ENCODE peak calls at places on chromosomes 6 and 20, in nine cellular contexts. One of them, this sample, is unnamed.

GRCh38 chr6:135496805-135497411 is 632 bp downstream of the AHI1 start:
- DNase-seq in astrocyte of the cerebellum: no peak
- DNase-seq in SK-N-SH: no peak
- DNase-seq in SJSA1: peak
- DNase-seq in hepatocyte: no peak
- DNase-seq in uterus: no peak
- DNase-seq in right atrium auricular region: no peak
- DNase-seq in upper lobe of right lung: no peak
- DNase-seq in skeletal muscle cell: no peak
- DNase-seq in this sample: peak

GRCh38 chr6:68226460-68226859 is 408.6 kb upstream of the ADGRB3 start:
- DNase-seq in uterus: no peak
- DNase-seq in SJSA1: no peak
- DNase-seq in upper lobe of right lung: no peak
- DNase-seq in SK-N-SH: no peak
- DNase-seq in hepatocyte: no peak
- DNase-seq in astrocyte of the cerebellum: no peak
- DNase-seq in skeletal muscle cell: no peak
- DNase-seq in right atrium auricular region: no peak
- DNase-seq in this sample: peak

GRCh38 chr6:33665957-33666356 is 44.8 kb downstream of the ITPR3 start:
- DNase-seq in right atrium auricular region: no peak
- DNase-seq in skeletal muscle cell: no peak
- DNase-seq in SK-N-SH: no peak
- DNase-seq in upper lobe of right lung: no peak
- DNase-seq in hepatocyte: no peak
- DNase-seq in astrocyte of the cerebellum: no peak
- DNase-seq in uterus: no peak
- DNase-seq in SJSA1: no peak
- DNase-seq in this sample: no peak

GRCh38 chr6:165223736-165224135 is 85.7 kb downstream of the C6orf118 start:
- DNase-seq in SJSA1: no peak
- DNase-seq in SK-N-SH: no peak
- DNase-seq in upper lobe of right lung: no peak
- DNase-seq in skeletal muscle cell: no peak
- DNase-seq in astrocyte of the cerebellum: no peak
- DNase-seq in uterus: no peak
- DNase-seq in hepatocyte: no peak
- DNase-seq in right atrium auricular region: no peak
- DNase-seq in this sample: no peak

GRCh38 chr6:13593720-13594119 is 19.3 kb downstream of the SIRT5 start:
- DNase-seq in upper lobe of right lung: no peak
- DNase-seq in SJSA1: no peak
- DNase-seq in astrocyte of the cerebellum: no peak
- DNase-seq in uterus: no peak
- DNase-seq in hepatocyte: no peak
- DNase-seq in SK-N-SH: no peak
- DNase-seq in skeletal muscle cell: no peak
- DNase-seq in right atrium auricular region: no peak
- DNase-seq in this sample: peak

GRCh38 chr20:20437314-20437713 is 69.4 kb downstream of the INSM1 start:
- DNase-seq in skeletal muscle cell: no peak
- DNase-seq in upper lobe of right lung: no peak
- DNase-seq in SJSA1: no peak
- DNase-seq in right atrium auricular region: no peak
- DNase-seq in SK-N-SH: no peak
- DNase-seq in astrocyte of the cerebellum: no peak
- DNase-seq in hepatocyte: no peak
- DNase-seq in uterus: no peak
- DNase-seq in this sample: no peak

GRCh38 chr6:88636871-88637270 is 326.5 kb downstream of the RNGTT start:
- DNase-seq in astrocyte of the cerebellum: no peak
- DNase-seq in hepatocyte: no peak
- DNase-seq in right atrium auricular region: no peak
- DNase-seq in upper lobe of right lung: no peak
- DNase-seq in uterus: no peak
- DNase-seq in SK-N-SH: no peak
- DNase-seq in SJSA1: no peak
- DNase-seq in skeletal muscle cell: no peak
- DNase-seq in this sample: no peak

GRCh38 chr6:52497652-52498408 is 77.7 kb downstream of the EFHC1 start:
- DNase-seq in SK-N-SH: no peak
- DNase-seq in astrocyte of the cerebellum: no peak
- DNase-seq in skeletal muscle cell: no peak
- DNase-seq in uterus: peak
- DNase-seq in SJSA1: peak
- DNase-seq in hepatocyte: no peak
- DNase-seq in upper lobe of right lung: no peak
- DNase-seq in right atrium auricular region: peak
- DNase-seq in this sample: peak

GRCh38 chr6:79239538-79240168 is 5.2 kb upstream of the HMGN3 start:
- DNase-seq in hepatocyte: no peak
- DNase-seq in SJSA1: no peak
- DNase-seq in uterus: no peak
- DNase-seq in upper lobe of right lung: no peak
- DNase-seq in SK-N-SH: no peak
- DNase-seq in astrocyte of the cerebellum: no peak
- DNase-seq in right atrium auricular region: no peak
- DNase-seq in skeletal muscle cell: no peak
- DNase-seq in this sample: no peak

GRCh38 chr20:16367948-16368560 is 205.2 kb downstream of the KIF16B start:
- DNase-seq in upper lobe of right lung: no peak
- DNase-seq in SJSA1: no peak
- DNase-seq in skeletal muscle cell: no peak
- DNase-seq in uterus: no peak
- DNase-seq in SK-N-SH: no peak
- DNase-seq in right atrium auricular region: no peak
- DNase-seq in astrocyte of the cerebellum: no peak
- DNase-seq in hepatocyte: no peak
- DNase-seq in this sample: no peak

GRCh38 chr20:46894971-46895905 is 595 bp downstream of the EYA2 start:
- DNase-seq in upper lobe of right lung: no peak
- DNase-seq in astrocyte of the cerebellum: no peak
- DNase-seq in right atrium auricular region: no peak
- DNase-seq in hepatocyte: peak
- DNase-seq in SK-N-SH: no peak
- DNase-seq in uterus: no peak
- DNase-seq in skeletal muscle cell: no peak
- DNase-seq in SJSA1: no peak
- DNase-seq in this sample: peak

GRCh38 chr6:144655376-144655775 is 370.2 kb downstream of the UTRN start:
- DNase-seq in uterus: no peak
- DNase-seq in SJSA1: no peak
- DNase-seq in skeletal muscle cell: no peak
- DNase-seq in SK-N-SH: no peak
- DNase-seq in hepatocyte: no peak
- DNase-seq in astrocyte of the cerebellum: no peak
- DNase-seq in right atrium auricular region: no peak
- DNase-seq in upper lobe of right lung: no peak
- DNase-seq in this sample: no peak

GRCh38 chr6:144652292-144652891 is 367.3 kb downstream of the UTRN start:
- DNase-seq in SJSA1: no peak
- DNase-seq in upper lobe of right lung: no peak
- DNase-seq in uterus: no peak
- DNase-seq in astrocyte of the cerebellum: no peak
- DNase-seq in right atrium auricular region: no peak
- DNase-seq in hepatocyte: no peak
- DNase-seq in SK-N-SH: no peak
- DNase-seq in skeletal muscle cell: no peak
- DNase-seq in this sample: no peak

GRCh38 chr6:144657691-144658090 is 372.6 kb downstream of the UTRN start:
- DNase-seq in SJSA1: peak
- DNase-seq in right atrium auricular region: no peak
- DNase-seq in upper lobe of right lung: no peak
- DNase-seq in hepatocyte: no peak
- DNase-seq in skeletal muscle cell: no peak
- DNase-seq in astrocyte of the cerebellum: peak
- DNase-seq in SK-N-SH: no peak
- DNase-seq in uterus: no peak
- DNase-seq in this sample: no peak

GRCh38 chr6:144651219-144651618 is 366.1 kb downstream of the UTRN start:
- DNase-seq in right atrium auricular region: no peak
- DNase-seq in SK-N-SH: no peak
- DNase-seq in upper lobe of right lung: no peak
- DNase-seq in uterus: no peak
- DNase-seq in SJSA1: no peak
- DNase-seq in astrocyte of the cerebellum: no peak
- DNase-seq in skeletal muscle cell: no peak
- DNase-seq in hepatocyte: no peak
- DNase-seq in this sample: no peak

GRCh38 chr6:144653885-144654505 is 368.9 kb downstream of the UTRN start:
- DNase-seq in upper lobe of right lung: no peak
- DNase-seq in hepatocyte: no peak
- DNase-seq in uterus: no peak
- DNase-seq in skeletal muscle cell: no peak
- DNase-seq in SK-N-SH: no peak
- DNase-seq in astrocyte of the cerebellum: no peak
- DNase-seq in SJSA1: no peak
- DNase-seq in right atrium auricular region: no peak
- DNase-seq in this sample: no peak
- H3K4me3 ChIP-seq in upper lobe of right lung: no peak
- H3K4me3 ChIP-seq in hepatocyte: no peak
- H3K4me3 ChIP-seq in uterus: no peak
- H3K4me3 ChIP-seq in skeletal muscle cell: no peak
- H3K4me3 ChIP-seq in SK-N-SH: no peak
- H3K4me3 ChIP-seq in astrocyte of the cerebellum: no peak
- H3K4me3 ChIP-seq in SJSA1: no peak
- H3K4me3 ChIP-seq in right atrium auricular region: no peak
- H3K4me3 ChIP-seq in this sample: no peak

DNA sequence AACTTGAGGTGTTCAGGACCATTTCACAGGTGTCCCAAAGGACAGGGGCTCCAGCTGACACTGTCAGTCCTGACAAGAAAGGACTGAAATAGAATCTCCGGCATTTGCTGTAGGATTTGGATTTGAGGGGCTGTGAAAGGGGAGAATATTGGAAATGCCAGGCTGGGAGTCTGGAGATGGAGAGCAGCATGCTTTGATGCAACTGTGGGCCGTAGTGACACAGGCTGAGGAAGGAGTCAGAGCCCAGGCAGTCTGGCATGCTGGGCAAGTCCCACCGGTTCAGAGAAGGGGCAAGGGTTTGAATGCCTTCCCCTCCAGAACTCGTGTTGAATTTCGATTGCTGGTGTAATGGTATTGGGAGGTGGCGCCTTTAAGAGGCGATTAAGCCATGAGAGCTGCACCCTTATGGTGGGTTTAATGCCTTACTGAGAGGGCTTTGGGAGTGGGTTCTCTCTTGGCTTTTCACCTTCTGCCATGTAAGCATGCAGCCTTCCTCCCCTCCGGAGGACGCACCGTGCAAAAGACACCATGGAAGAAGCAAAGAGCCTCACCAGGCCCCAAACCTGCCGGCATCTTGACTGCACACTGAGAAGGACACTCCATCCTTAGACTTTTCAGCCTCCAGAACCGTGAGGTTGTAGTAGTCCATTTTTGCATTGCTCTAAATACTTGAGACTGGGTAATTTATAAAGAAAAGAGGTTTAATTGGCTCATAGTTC is 9.4 kb upstream of the PYGB start:
- DNase-seq in upper lobe of right lung: no peak
- DNase-seq in right atrium auricular region: no peak
- DNase-seq in astrocyte of the cerebellum: no peak
- DNase-seq in SK-N-SH: no peak
- DNase-seq in SJSA1: no peak
- DNase-seq in uterus: no peak
- DNase-seq in hepatocyte: no peak
- DNase-seq in skeletal muscle cell: no peak
- DNase-seq in this sample: peak
- H3K4me3 ChIP-seq in upper lobe of right lung: no peak
- H3K4me3 ChIP-seq in right atrium auricular region: no peak
- H3K4me3 ChIP-seq in astrocyte of the cerebellum: no peak
- H3K4me3 ChIP-seq in SK-N-SH: no peak
- H3K4me3 ChIP-seq in SJSA1: no peak
- H3K4me3 ChIP-seq in uterus: no peak
- H3K4me3 ChIP-seq in hepatocyte: no peak
- H3K4me3 ChIP-seq in skeletal muscle cell: no peak
- H3K4me3 ChIP-seq in this sample: no peak

GRCh38 chr6:146381486-146381885 is 162.1 kb upstream of the RAB32 start:
- DNase-seq in uterus: no peak
- DNase-seq in SJSA1: no peak
- DNase-seq in SK-N-SH: no peak
- DNase-seq in skeletal muscle cell: no peak
- DNase-seq in upper lobe of right lung: no peak
- DNase-seq in astrocyte of the cerebellum: no peak
- DNase-seq in right atrium auricular region: no peak
- DNase-seq in hepatocyte: no peak
- DNase-seq in this sample: no peak
- H3K4me3 ChIP-seq in uterus: no peak
- H3K4me3 ChIP-seq in SJSA1: no peak
- H3K4me3 ChIP-seq in SK-N-SH: no peak
- H3K4me3 ChIP-seq in skeletal muscle cell: no peak
- H3K4me3 ChIP-seq in upper lobe of right lung: no peak
- H3K4me3 ChIP-seq in astrocyte of the cerebellum: no peak
- H3K4me3 ChIP-seq in right atrium auricular region: no peak
- H3K4me3 ChIP-seq in hepatocyte: no peak
- H3K4me3 ChIP-seq in this sample: no peak

GRCh38 chr20:17995967-17996819 is 27.4 kb downstream of the MGME1 start:
- DNase-seq in uterus: peak
- DNase-seq in upper lobe of right lung: no peak
- DNase-seq in skeletal muscle cell: no peak
- DNase-seq in SK-N-SH: peak
- DNase-seq in astrocyte of the cerebellum: peak
- DNase-seq in SJSA1: peak
- DNase-seq in right atrium auricular region: no peak
- DNase-seq in hepatocyte: peak
- DNase-seq in this sample: peak
- H3K4me3 ChIP-seq in uterus: no peak
- H3K4me3 ChIP-seq in upper lobe of right lung: no peak
- H3K4me3 ChIP-seq in skeletal muscle cell: no peak
- H3K4me3 ChIP-seq in SK-N-SH: peak
- H3K4me3 ChIP-seq in astrocyte of the cerebellum: no peak
- H3K4me3 ChIP-seq in SJSA1: no peak
- H3K4me3 ChIP-seq in right atrium auricular region: no peak
- H3K4me3 ChIP-seq in hepatocyte: no peak
- H3K4me3 ChIP-seq in this sample: no peak

DNA sequence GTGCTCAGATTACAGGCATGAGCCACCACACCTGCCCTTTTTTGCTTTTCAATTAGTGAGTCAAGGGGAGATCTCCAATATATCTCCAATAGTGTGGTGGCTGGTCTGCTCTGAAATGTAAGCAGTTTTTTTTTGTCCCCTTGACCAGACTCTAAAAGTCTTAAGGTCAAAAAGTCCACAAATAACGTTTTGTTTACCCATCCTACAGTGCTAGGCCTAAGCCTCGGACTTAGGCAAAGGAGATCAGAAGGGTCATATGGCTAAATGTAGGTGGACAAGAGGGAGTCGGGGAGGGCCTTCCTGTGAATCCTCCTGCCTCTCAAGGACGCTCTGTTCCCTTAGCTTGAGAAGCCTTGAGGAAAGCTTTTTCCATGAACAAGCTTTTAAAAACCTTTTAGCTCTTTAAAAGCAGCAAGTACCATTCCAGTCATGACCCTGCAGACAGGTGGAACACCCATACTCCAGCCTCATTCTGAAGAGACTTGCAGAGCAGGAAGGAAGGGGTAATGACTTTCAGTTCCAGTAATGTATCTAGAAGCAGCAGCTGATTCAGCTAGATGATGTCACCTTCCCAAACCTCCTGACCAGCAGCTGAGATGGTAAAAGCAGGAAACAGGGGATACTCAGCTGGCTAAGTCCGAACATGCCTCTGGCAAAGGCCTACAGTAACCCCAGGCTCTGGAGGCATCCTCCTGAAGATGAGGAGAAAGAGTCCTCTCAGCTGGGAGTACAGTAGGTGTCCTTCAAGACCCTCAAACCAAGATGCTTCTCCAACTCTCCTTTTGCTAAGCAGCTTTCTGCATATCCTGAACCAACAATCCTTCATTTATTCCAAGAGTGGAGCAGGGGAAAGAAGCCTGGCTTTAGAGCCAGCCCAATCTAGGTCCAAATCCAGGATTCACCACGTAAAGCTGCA is 23.6 kb downstream of the BCL2L1 start:
- DNase-seq in SK-N-SH: no peak
- DNase-seq in hepatocyte: peak
- DNase-seq in skeletal muscle cell: peak
- DNase-seq in SJSA1: peak
- DNase-seq in astrocyte of the cerebellum: peak
- DNase-seq in right atrium auricular region: peak
- DNase-seq in upper lobe of right lung: no peak
- DNase-seq in uterus: peak
- DNase-seq in this sample: peak
- H3K4me3 ChIP-seq in SK-N-SH: no peak
- H3K4me3 ChIP-seq in hepatocyte: no peak
- H3K4me3 ChIP-seq in skeletal muscle cell: no peak
- H3K4me3 ChIP-seq in SJSA1: no peak
- H3K4me3 ChIP-seq in astrocyte of the cerebellum: no peak
- H3K4me3 ChIP-seq in right atrium auricular region: no peak
- H3K4me3 ChIP-seq in upper lobe of right lung: no peak
- H3K4me3 ChIP-seq in uterus: no peak
- H3K4me3 ChIP-seq in this sample: no peak